ENCODE peak calls at places on chromosomes 2 and 18, in five cellular contexts. F is A549, T is HCT116, E is HL-60, B is GM23338. Q is an unnamed sample.

GRCh38 chr2:190121971-190122370 is 59.4 kb upstream of the MSTN start:
- DNase-seq in F (peak), B (peak), E (no peak), T (peak), Q (peak)

GRCh38 chr2:198309673-198310280 is 505.4 kb downstream of the PLCL1 start:
- DNase-seq in F (peak), E (peak), T (peak), B (peak), Q (peak)

GRCh38 chr2:132400901-132401240 is 15.7 kb upstream of the GPR39 start:
- DNase-seq in F (no peak), B (no peak), E (no peak), T (no peak), Q (no peak)

GRCh38 chr2:196927318-196928225 is 1.1 kb upstream of the PGAP1 start:
- DNase-seq in E (no peak), B (peak), F (no peak), T (no peak), Q (peak)

GRCh38 chr2:164714471-164714870 is 93.2 kb upstream of the GRB14 start:
- DNase-seq in T (no peak), F (no peak), B (peak), E (no peak), Q (no peak)

GRCh38 chr18:58668897-58669296 is 2.4 kb upstream of the MALT1 start:
- DNase-seq in F (no peak), T (peak), B (no peak), E (no peak), Q (peak)

GRCh38 chr2:88258208-88258607 is 88.1 kb downstream of the THNSL2 start:
- DNase-seq in E (no peak), T (no peak), F (no peak), B (peak), Q (no peak)

GRCh38 chr2:25303517-25304338 is 38.0 kb downstream of the DNMT3A start:
- DNase-seq in T (no peak), E (no peak), F (no peak), B (no peak), Q (no peak)

GRCh38 chr18:62721837-62722795 is 6.8 kb downstream of the PHLPP1 start:
- DNase-seq in F (no peak), T (no peak), E (no peak), B (no peak), Q (no peak)

GRCh38 chr18:63960891-63961290 is 9.0 kb upstream of the SERPINB8 start:
- DNase-seq in E (no peak), B (no peak), T (no peak), F (no peak), Q (no peak)

GRCh38 chr2:55936351-55936750 is 12.8 kb upstream of the EFEMP1 start:
- DNase-seq in E (no peak), B (no peak), T (no peak), F (no peak), Q (no peak)

GRCh38 chr2:156237558-156237957 is 95.0 kb downstream of the NR4A2 start:
- DNase-seq in F (no peak), T (no peak), E (no peak), B (no peak), Q (no peak)

GRCh38 chr2:102932521-102932920 is 170.7 kb downstream of the TMEM182 start:
- DNase-seq in T (no peak), B (no peak), E (no peak), F (no peak), Q (no peak)

GRCh38 chr2:42708196-42708595 is 55.7 kb downstream of the OXER1 start:
- DNase-seq in E (no peak), B (no peak), F (no peak), T (no peak), Q (no peak)

GRCh38 chr2:11187083-11187619 is 31.9 kb downstream of the SLC66A3 start:
- DNase-seq in F (no peak), T (peak), B (no peak), E (no peak), Q (no peak)

GRCh38 chr2:3277748-3278520 is 99.7 kb downstream of the EIPR1 start:
- DNase-seq in B (no peak), E (no peak), F (no peak), T (no peak), Q (no peak)

GRCh38 chr18:51290864-51291263 is 93.4 kb upstream of the MEX3C start:
- DNase-seq in E (no peak), T (no peak), B (no peak), F (no peak), Q (no peak)

GRCh38 chr2:96374211-96374951 is 38.8 kb downstream of the NCAPH start:
- DNase-seq in B (no peak), T (no peak), F (no peak), E (no peak), Q (no peak)

GRCh38 chr2:69915050-69915945 is at the start of gene MXD1:
- DNase-seq in T (no peak), B (peak), F (no peak), E (no peak), Q (no peak)

GRCh38 chr2:240396623-240397541 is 38.6 kb upstream of the GPC1 start:
- DNase-seq in E (no peak), T (no peak), B (no peak), F (no peak), Q (no peak)

GRCh38 chr2:113117594-113118262 is 9.7 kb upstream of the IL1RN start:
- DNase-seq in T (no peak), E (no peak), B (no peak), F (no peak), Q (no peak)

GRCh38 chr18:58112174-58112573 is 68.1 kb downstream of the NEDD4L start:
- DNase-seq in E (no peak), T (no peak), B (no peak), F (no peak), Q (no peak)

GRCh38 chr18:57819671-57820460 is 16.8 kb upstream of the ATP8B1 start:
- DNase-seq in T (peak), E (peak), F (peak), B (peak), Q (peak)

GRCh38 chr2:202634556-202635440 is at the start of gene FAM117B:
- DNase-seq in E (peak), T (peak), B (peak), F (peak), Q (peak)

GRCh38 chr2:169260246-169260645 is 102.1 kb downstream of the LRP2 start:
- DNase-seq in E (no peak), B (peak), F (no peak), T (no peak), Q (no peak)

GRCh38 chr2:150596071-150596470 is 108.6 kb upstream of the RND3 start:
- DNase-seq in B (no peak), E (no peak), F (no peak), T (no peak), Q (no peak)

GRCh38 chr2:31319391-31320175 is 85.6 kb downstream of the EHD3 start:
- DNase-seq in F (no peak), T (no peak), B (no peak), E (peak), Q (no peak)

DNA sequence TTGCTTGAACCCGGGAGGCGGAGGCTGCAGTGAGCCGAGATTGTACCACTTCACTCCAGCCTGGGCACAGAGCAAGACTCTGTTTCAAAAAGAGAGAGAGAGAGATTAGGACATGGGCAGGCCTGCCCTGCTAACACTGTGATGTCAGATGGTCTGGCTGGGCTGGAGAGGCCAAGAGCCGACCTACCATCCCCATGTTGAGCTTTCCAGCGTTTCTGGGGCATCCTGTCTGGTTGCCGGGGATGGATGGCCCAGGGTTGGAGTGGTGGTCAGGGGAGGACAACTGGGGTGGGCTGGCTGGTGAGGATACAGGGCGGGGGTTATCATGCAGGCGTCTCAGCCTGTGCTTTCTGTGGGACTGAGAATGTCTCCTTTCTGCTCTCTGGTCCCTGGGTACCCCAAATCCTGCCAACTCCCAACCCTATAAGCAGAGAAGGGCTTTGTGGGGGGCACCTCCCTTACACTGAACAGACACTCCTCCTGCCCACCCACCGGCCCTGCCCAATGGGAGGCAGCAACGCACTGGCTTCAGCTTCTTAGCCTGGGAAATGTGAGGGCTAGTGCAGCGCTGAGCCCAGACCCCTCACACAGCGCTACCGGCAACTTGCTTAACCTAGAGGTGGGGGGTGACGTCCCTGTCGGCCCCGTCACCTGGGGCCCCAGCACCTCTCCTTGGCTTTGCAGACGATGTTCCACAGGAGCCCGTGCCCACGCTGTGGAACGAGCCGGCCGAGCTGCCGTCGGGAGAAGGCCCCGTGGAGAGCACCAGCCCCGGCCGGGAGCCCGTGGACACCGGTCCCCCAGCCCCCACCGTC is 5.4 kb downstream of the SNORC start:
- DNase-seq in T (no peak), E (no peak), F (no peak), B (peak), Q (no peak)
- TF ChIP-seq REST in T (no peak), E (no peak), F (no peak), B (no peak), Q (no peak)

DNA sequence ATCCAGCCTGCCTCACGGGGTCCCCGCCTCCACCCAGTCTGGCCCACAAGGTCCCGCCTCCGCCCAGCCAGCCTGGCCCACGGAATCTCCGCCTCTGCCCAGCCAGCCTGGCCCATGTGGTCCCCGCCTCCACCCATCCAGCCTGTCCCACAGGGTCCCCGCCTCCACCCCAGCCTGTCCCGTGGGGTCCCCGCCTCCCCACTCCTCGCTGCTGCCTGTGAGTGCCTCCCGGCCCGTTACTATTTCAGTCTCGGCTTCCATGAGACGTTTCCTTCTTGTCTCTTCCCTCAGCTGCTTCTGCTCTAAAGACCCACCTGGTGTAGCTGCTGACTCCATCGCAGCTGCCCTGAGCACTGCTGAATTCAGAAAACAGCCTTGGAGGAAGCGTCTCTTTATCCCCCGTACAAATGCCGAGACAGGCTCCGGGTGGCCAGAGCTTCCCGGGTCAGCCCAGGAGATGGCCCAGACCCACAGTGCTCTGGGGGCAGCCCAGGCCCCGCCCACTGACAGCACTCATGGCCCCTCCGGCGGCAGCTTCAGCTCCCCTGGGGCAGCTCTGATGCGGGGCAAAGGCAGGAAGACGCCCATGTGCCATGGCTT is 69.8 kb downstream of the NFATC1 start:
- DNase-seq in T (no peak), E (no peak), B (peak), F (no peak), Q (no peak)
- TF ChIP-seq REST in T (no peak), E (no peak), B (no peak), F (no peak), Q (no peak)

GRCh38 chr2:46847726-46848421 is 67.7 kb downstream of the MCFD2 start:
- DNase-seq in F (no peak), E (no peak), T (no peak), B (no peak), Q (no peak)
- TF ChIP-seq REST in F (no peak), E (no peak), T (no peak), B (no peak), Q (no peak)

DNA sequence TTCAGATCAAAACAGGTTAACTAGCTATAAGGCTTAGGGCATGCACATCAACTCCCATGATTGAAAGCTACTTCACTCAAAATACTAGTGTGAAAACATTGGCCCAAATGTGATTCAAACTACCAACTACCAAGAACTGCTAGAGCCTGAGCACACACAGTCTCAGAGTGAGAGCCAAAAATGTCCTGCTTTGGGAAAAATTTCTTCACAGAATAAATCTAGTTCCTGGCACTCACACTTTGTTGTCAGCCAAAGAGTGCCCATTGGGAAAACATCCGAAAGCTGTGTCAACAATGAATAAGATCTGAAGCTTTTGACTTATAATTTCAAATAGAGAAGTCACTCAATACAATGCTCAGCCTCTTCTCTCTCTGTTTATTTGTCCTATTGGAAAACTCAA is 182.7 kb downstream of the LRATD1 start:
- DNase-seq in E (no peak), F (no peak), B (no peak), T (no peak), Q (no peak)
- TF ChIP-seq REST in E (no peak), F (no peak), B (no peak), T (no peak), Q (no peak)

DNA sequence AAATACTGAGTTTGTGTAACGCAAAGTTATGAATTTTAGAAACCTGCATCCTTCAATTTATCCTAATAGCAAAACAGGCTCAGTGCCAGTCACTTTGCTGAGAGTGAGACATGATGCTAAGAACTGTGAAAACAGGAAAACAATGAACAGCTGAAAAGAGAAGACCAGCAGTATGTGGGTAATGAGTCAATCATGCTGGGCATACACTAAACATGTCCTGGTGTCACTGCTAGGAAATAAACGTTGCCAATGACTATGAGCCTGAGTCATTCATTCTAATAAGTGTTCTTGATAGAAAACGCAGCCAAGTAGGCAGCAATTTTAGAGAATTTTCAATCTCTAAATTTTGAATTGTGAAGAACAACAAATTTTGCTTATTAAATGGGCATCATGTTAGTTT is 237.3 kb downstream of the GALR1 start:
- DNase-seq in F (no peak), T (no peak), B (no peak), E (no peak), Q (no peak)
- TF ChIP-seq REST in F (no peak), T (no peak), B (no peak), E (no peak), Q (no peak)

GRCh38 chr2:241491549-241492173 is 16.7 kb downstream of the STK25 start:
- DNase-seq in F (no peak), B (no peak), E (no peak), T (no peak), Q (no peak)
- TF ChIP-seq REST in F (no peak), B (no peak), E (no peak), T (no peak), Q (no peak)

Q was measured in HepG2.